ENCODE peak calls at places on chromosomes 11 and 22, in eight cellular contexts. W, R, J, C, U, A, G and M are unnamed samples. For H3K9me3, the result is how much of the 10 kb centered on the place peaks cover.

GRCh38 chr22:24035296-24035695 is 24.2 kb downstream of the CABIN1 start:
- DNase-seq in W (no peak), R (no peak), J (peak), C (no peak), U (no peak), A (no peak), G (no peak), M (no peak)

GRCh38 chr11:83408946-83409345 is 122.8 kb upstream of the CCDC90B start:
- DNase-seq in W (no peak), R (no peak), J (no peak), C (no peak), U (no peak), A (no peak), G (no peak), M (no peak)

GRCh38 chr22:46050451-46050845 is 73.5 kb upstream of the WNT7B start:
- DNase-seq in W (no peak), R (no peak), J (no peak), C (no peak), U (no peak), A (no peak), G (peak), M (no peak)

GRCh38 chr22:23670378-23671295 is 20.2 kb upstream of the RGL4 start:
- DNase-seq in W (no peak), R (no peak), J (no peak), C (peak), U (no peak), A (no peak), G (no peak), M (no peak)

GRCh38 chr11:19646308-19646707 is 66.3 kb upstream of the NAV2 start:
- DNase-seq in W (no peak), R (no peak), J (no peak), C (peak), U (no peak), A (peak), G (no peak), M (no peak)

GRCh38 chr11:28009383-28009782 is 98.6 kb downstream of the KIF18A start:
- DNase-seq in W (no peak), R (no peak), J (no peak), C (peak), U (no peak), A (no peak), G (no peak), M (no peak)

GRCh38 chr22:22395230-22395629 is 113.3 kb downstream of the ZNF280B start:
- DNase-seq in W (no peak), R (no peak), J (no peak), C (no peak), U (no peak), A (no peak), G (no peak), M (no peak)

GRCh38 chr11:19968860-19969259 is 191.4 kb downstream of the DBX1 start:
- DNase-seq in W (no peak), R (no peak), J (no peak), C (no peak), U (no peak), A (no peak), G (no peak), M (no peak)

GRCh38 chr11:125218336-125218735 is 53.8 kb downstream of the PKNOX2 start:
- DNase-seq in W (no peak), R (no peak), J (no peak), C (no peak), U (no peak), A (no peak), G (no peak), M (no peak)

GRCh38 chr11:6735306-6735705 is 36.5 kb downstream of the OR2AG2 start:
- DNase-seq in W (no peak), R (no peak), J (no peak), C (peak), U (no peak), A (no peak), G (no peak), M (no peak)

GRCh38 chr11:57567512-57568329 is at the start of gene UBE2L6:
- DNase-seq in W (peak), R (peak), J (peak), C (peak), U (peak), A (peak), G (peak), M (peak)

GRCh38 chr22:26847816-26848215 is 190.4 kb downstream of the MIAT start:
- DNase-seq in W (no peak), R (no peak), J (no peak), C (no peak), U (no peak), A (no peak), G (no peak), M (no peak)

GRCh38 chr11:120704256-120704750 is 192.8 kb downstream of the GRIK4 start:
- DNase-seq in W (no peak), R (no peak), J (no peak), C (no peak), U (no peak), A (no peak), G (no peak), M (no peak)

GRCh38 chr11:101470881-101471535 is 112.8 kb downstream of the TRPC6 start:
- DNase-seq in W (no peak), R (no peak), J (no peak), C (peak), U (no peak), A (no peak), G (no peak), M (no peak)

GRCh38 chr22:45916515-45916914 is 60.4 kb downstream of the WNT7B start:
- DNase-seq in W (no peak), R (no peak), J (no peak), C (no peak), U (no peak), A (no peak), G (no peak), M (no peak)

GRCh38 chr22:35219012-35219411 is 38.3 kb upstream of the HMGXB4 start:
- DNase-seq in W (no peak), R (no peak), J (no peak), C (peak), U (no peak), A (no peak), G (no peak), M (no peak)

GRCh38 chr11:75563978-75564552 is 2.0 kb downstream of the SERPINH1 start:
- DNase-seq in W (peak), R (peak), J (peak), C (peak), U (peak), A (no peak), G (no peak), M (peak)

GRCh38 chr22:23518381-23519187 is 61.5 kb downstream of the IGLL1 start:
- DNase-seq in W (peak), R (no peak), J (no peak), C (no peak), U (no peak), A (no peak), G (no peak), M (peak)

GRCh38 chr11:57425565-57426438 is 1.1 kb downstream of the SLC43A3 start:
- DNase-seq in W (peak), R (peak), J (peak), C (peak), U (peak), A (peak), G (peak), M (peak)

GRCh38 chr11:62622476-62622875 is 690 bp upstream of the B3GAT3 start:
- DNase-seq in W (no peak), R (no peak), J (no peak), C (no peak), U (no peak), A (no peak), G (no peak), M (no peak)
- H3K4me3 ChIP-seq in W (peak), R (peak), J (peak), C (peak), U (no peak), A (no peak), G (peak), M (no peak)

GRCh38 chr11:70921804-70922203 is 330.6 kb downstream of the SHANK2 start:
- DNase-seq in W (no peak), R (no peak), J (no peak), C (no peak), U (no peak), A (no peak), G (no peak), M (no peak)

GRCh38 chr11:70926543-70926942 is 325.8 kb downstream of the SHANK2 start:
- DNase-seq in W (no peak), R (no peak), J (no peak), C (no peak), U (no peak), A (no peak), G (no peak), M (no peak)

GRCh38 chr11:70925238-70925637 is 327.1 kb downstream of the SHANK2 start:
- DNase-seq in W (no peak), R (no peak), J (no peak), C (no peak), U (no peak), A (no peak), G (no peak), M (no peak)

GRCh38 chr11:70928854-70929598 is 323.4 kb downstream of the SHANK2 start:
- DNase-seq in W (no peak), R (no peak), J (no peak), C (no peak), U (no peak), A (no peak), G (no peak), M (no peak)

GRCh38 chr11:70924108-70924507 is 328.3 kb downstream of the SHANK2 start:
- DNase-seq in W (no peak), R (no peak), J (no peak), C (no peak), U (no peak), A (no peak), G (no peak), M (no peak)
- H3K9me3 ChIP-seq in W (under half), R (half or more), J (under half), C (under half), U (under half), A (under half), G (under half), M (under half)

GRCh38 chr11:1747753-1748466 is 2.5 kb downstream of the IFITM10 start:
- DNase-seq in W (no peak), R (peak), J (no peak), C (peak), U (no peak), A (no peak), G (peak), M (no peak)
- H3K4me3 ChIP-seq in W (peak), R (peak), J (peak), C (peak), U (no peak), A (peak), G (peak), M (no peak)

DNA sequence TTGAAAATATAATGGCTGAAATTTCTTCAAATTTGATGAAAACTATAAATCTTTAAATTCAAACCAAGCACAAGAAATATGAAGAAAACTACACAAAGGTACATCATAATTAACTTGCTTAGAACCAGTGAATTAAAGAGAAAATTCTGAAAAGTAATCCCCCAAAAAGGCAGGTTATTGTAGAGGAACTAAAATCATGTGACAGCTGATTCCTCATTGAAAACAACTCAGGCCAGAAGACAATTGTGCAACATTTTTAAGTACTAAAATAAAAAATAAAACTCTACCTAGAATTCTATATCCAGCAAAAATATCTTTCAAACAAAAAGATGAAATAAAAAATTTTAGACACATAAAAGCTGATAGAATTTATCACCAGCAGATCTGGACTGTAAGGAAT is 90.3 kb downstream of the SOX6 start:
- DNase-seq in W (no peak), R (no peak), J (no peak), C (no peak), U (no peak), A (no peak), G (no peak), M (no peak)
- H3K9me3 ChIP-seq in W (under half), R (under half), J (under half), C (under half), U (under half), A (under half), G (under half), M (under half)

GRCh38 chr11:65900899-65901180 is 652 bp upstream of the FOSL1 start:
- DNase-seq in W (no peak), R (no peak), J (no peak), C (no peak), U (no peak), A (no peak), G (no peak), M (no peak)
- H3K4me3 ChIP-seq in W (peak), R (peak), J (peak), C (peak), U (no peak), A (peak), G (peak), M (peak)